ENCODE peak calls at places on chromosomes 5 and 9, in five cellular contexts. W is mammary epithelial cell, J is mucosa of descending colon, G is A549, I is prostate gland. R is an unnamed sample.

GRCh38 chr9:94005272-94005901 is 50.2 kb upstream of the BARX1 start:
- DNase-seq in W (peak; percentile 70), J (no peak), G (no peak), I (no peak), R (peak; percentile 19)

GRCh38 chr5:98205691-98206461 is 567.6 kb upstream of the RGMB start:
- DNase-seq in W (peak; percentile 79), J (no peak), G (no peak), I (no peak), R (peak; percentile 9)

GRCh38 chr9:95992536-95992935 is 117.0 kb downstream of the ERCC6L2 start:
- DNase-seq in W (no peak), J (no peak), G (no peak), I (no peak), R (no peak)

GRCh38 chr5:117680421-117680820 is 1105.8 kb upstream of the SEMA6A start:
- DNase-seq in W (no peak), J (no peak), G (no peak), I (no peak), R (peak; percentile 67)

GRCh38 chr9:114235113-114235589 is 79.8 kb downstream of the COL27A1 start:
- DNase-seq in W (no peak), J (no peak), G (no peak), I (no peak), R (no peak)

GRCh38 chr9:85202596-85202995 is 533.1 kb downstream of the NTRK2 start:
- DNase-seq in W (peak; percentile 86), J (no peak), G (no peak), I (no peak), R (no peak)

GRCh38 chr9:111902396-111903147 is 6.0 kb downstream of the UGCG start:
- DNase-seq in W (peak; percentile 44), J (no peak), G (no peak), I (no peak), R (peak; percentile 33)

GRCh38 chr9:137556069-137556838 is 4.6 kb downstream of the MRPL41 start:
- DNase-seq in W (no peak), J (no peak), G (peak; percentile 56), I (peak; percentile 63), R (no peak)

DNA sequence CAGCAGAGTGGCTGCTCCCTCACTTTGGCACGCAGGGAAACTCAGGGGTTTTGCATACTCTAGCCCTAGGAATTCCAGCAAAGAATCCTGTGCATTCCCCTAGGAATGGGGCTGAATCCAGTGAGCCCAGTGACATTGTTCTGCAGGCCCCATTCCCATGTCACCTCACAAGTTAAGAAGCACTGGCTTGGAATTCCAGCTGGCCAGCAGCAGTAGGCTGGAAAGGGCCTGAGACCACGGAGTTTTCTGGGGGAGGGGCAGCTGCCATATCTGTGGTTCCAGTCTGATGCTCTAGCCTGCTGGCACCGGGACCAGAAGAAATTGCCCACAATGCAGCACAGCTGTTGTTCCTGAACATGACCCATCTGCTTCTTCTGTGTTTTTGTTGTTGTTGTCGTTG is 217.6 kb upstream of the DMRTA1 start:
- DNase-seq in W (no peak), J (peak; percentile 19), G (no peak), I (no peak), R (no peak)
- H3K9me3 ChIP-seq in W (peaks cover 13% of the 10 kb centered on the region), J (peaks cover 8% of the 10 kb centered on the region), G (peaks cover 69% of the 10 kb centered on the region), I (no peaks in the 10 kb centered on the region), R (peaks cover 27% of the 10 kb centered on the region)

DNA sequence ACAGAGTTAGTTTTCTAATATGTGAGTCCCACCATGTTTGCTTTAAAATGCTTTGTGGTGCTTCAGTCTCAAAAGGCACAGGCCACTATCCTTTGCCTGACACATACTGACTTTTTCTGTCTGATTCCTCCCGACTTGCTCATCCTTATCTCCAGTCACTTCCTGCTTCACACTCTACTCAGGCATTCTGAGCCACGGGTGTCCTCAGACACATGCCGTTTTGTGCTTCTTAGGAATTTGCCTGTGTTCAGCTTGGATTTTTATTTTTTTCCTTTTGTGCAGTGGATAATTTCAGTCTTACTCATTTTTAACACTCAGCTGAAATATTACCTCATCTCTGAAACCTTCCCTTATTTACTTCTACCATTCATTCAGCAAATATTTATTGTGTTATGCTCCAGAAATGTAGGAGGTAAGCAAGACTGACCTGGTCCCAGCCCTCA is 54.1 kb downstream of the MAN2A1 start:
- DNase-seq in W (peak; percentile 80), J (no peak), G (peak; percentile 69), I (no peak), R (peak; percentile 76)
- H3K4me1 ChIP-seq in W (peaks cover 36% of the 10 kb centered on the region), J (peaks cover 8% of the 10 kb centered on the region), G (peaks cover 19% of the 10 kb centered on the region), I (no peaks in the 10 kb centered on the region), R (peaks cover 34% of the 10 kb centered on the region)

DNA sequence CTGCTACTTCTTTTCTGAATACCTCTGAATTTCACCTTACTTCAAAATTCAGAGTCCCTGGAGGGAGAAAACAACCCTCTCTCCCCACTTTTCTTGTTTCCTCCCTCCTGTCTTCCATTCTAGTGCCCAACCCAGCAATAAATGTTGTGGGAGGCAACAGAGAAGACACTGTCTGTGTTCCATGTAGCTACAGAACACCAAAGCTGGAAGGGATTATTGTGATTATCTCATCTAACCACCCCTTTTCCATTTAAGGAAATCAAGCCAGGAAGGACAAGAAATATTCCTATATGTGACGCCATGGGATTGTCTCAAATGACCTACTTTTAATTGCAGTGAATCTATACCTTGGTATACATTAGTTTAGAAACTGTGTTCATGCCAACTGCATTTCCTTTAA is 476.6 kb upstream of the TNC start:
- DNase-seq in W (no peak), J (no peak), G (no peak), I (no peak), R (peak; percentile 54)
- H3K4me3 ChIP-seq in W (no peak overlapping the region), J (no peak overlapping the region), G (no peak overlapping the region), I (no peak overlapping the region), R (no peak overlapping the region)

GRCh38 chr5:178377583-178378270 is 145.1 kb upstream of the PHYKPL start:
- DNase-seq in W (no peak), J (peak; percentile 36), G (no peak), I (no peak), R (no peak)
- H3K9me3 ChIP-seq in W (peaks cover 31% of the 10 kb centered on the region), J (no peaks in the 10 kb centered on the region), G (peaks cover 2% of the 10 kb centered on the region), I (no peaks in the 10 kb centered on the region), R (no peaks in the 10 kb centered on the region)

DNA sequence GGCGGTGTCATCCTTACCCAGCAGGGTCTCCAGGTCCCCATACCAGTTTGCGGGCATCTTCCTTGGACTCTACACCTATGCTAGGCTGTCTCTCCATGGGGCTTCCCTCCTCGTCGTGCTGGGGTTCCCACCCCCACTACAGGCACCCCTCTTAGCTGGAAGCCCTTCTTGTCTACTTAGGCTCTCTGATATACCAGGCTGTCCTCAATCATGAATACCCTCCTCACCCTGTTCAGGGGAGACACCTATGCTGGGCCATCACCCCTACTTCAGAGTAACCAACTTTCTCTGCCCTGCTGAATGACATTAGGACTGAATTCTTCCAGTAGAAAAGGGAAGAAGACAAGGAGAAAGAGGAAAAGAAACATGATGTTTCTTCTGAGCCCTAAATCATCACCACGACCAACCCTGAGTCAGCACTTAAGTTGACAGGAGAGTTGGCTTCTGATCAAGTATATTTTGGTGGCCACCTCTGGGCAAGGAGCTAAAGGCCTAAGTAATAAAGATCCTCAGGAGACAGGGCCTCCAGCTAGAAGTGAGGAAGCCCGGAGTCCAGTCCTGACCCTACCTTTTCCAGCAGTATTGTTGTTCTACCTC is 115.3 kb downstream of the GCNT1 start:
- DNase-seq in W (no peak), J (no peak), G (no peak), I (no peak), R (no peak)
- H3K4me1 ChIP-seq in W (peaks cover 10% of the 10 kb centered on the region), J (no peaks in the 10 kb centered on the region), G (peaks cover 4% of the 10 kb centered on the region), I (no peaks in the 10 kb centered on the region), R (peaks cover 3% of the 10 kb centered on the region)

GRCh38 chr9:23741304-23741800 is 84.7 kb downstream of the ELAVL2 start:
- DNase-seq in W (no peak), J (no peak), G (no peak), I (no peak), R (no peak)
- H3K4me3 ChIP-seq in W (no peak overlapping the region), J (no peak overlapping the region), G (no peak overlapping the region), I (no peak overlapping the region), R (no peak overlapping the region)

GRCh38 chr9:11204521-11204920 is 591.7 kb upstream of the PTPRD start:
- DNase-seq in W (no peak), J (no peak), G (no peak), I (no peak), R (no peak)
- H3K9me3 ChIP-seq in W (no peaks in the 10 kb centered on the region), J (peaks cover 26% of the 10 kb centered on the region), G (no peaks in the 10 kb centered on the region), I (no peaks in the 10 kb centered on the region), R (peaks cover 3% of the 10 kb centered on the region)

GRCh38 chr9:77595426-77596051 is 52.6 kb downstream of the GNA14 start:
- DNase-seq in W (no peak), J (no peak), G (no peak), I (no peak), R (no peak)
- H3K4me1 ChIP-seq in W (no peaks in the 10 kb centered on the region), J (peaks cover 10% of the 10 kb centered on the region), G (peaks cover 32% of the 10 kb centered on the region), I (no peaks in the 10 kb centered on the region), R (peaks cover 33% of the 10 kb centered on the region)

GRCh38 chr5:54221096-54221495 is 89.3 kb downstream of the ARL15 start:
- DNase-seq in W (no peak), J (no peak), G (no peak), I (no peak), R (no peak)
- H3K4me3 ChIP-seq in W (no peak overlapping the region), J (no peak overlapping the region), G (no peak overlapping the region), I (no peak overlapping the region), R (peak overlapping the region; percentile 71)

R was measured in adipocyte.